ENCODE peak calls at places on chromosomes 16 and 17, in six cellular contexts. H, U, G, L, P and W are unnamed samples.
A peak's percentile ranks its signal among the peaks of the same experiment; 100 is the strongest.

GRCh38 chr16:23174622-23175021 is 7.9 kb upstream of the SCNN1G start:
- DNase-seq in H (peak; percentile 29), G (no peak), U (peak; percentile 23), L (peak; percentile 10), P (peak; percentile 3), W (peak; percentile 13)

GRCh38 chr16:7216719-7217118 is 115.9 kb upstream of the RBFOX1 start:
- DNase-seq in G (no peak), H (no peak), P (no peak), L (no peak), U (no peak), W (no peak)

GRCh38 chr17:2421315-2422147 is 20.7 kb upstream of the MNT start:
- DNase-seq in G (no peak), H (no peak), P (no peak), U (no peak), L (peak; percentile 33), W (no peak)

GRCh38 chr17:1560582-1561170 is 1.9 kb downstream of the PITPNA start:
- DNase-seq in H (no peak), U (no peak), L (no peak), G (no peak), P (no peak), W (no peak)

GRCh38 chr17:19768046-19768782 is 20.1 kb upstream of the ALDH3A1 start:
- DNase-seq in L (no peak), H (no peak), G (no peak), U (no peak), P (no peak), W (no peak)

GRCh38 chr16:19136549-19137196 is 22.9 kb downstream of the ITPRIPL2 start:
- DNase-seq in L (peak; percentile 75), H (peak; percentile 14), P (peak; percentile 59), U (peak; percentile 36), G (no peak), W (peak; percentile 25)

GRCh38 chr16:29791845-29792797 is 1.6 kb downstream of the KIF22 start:
- DNase-seq in G (no peak), H (no peak), P (no peak), U (no peak), L (no peak), W (no peak)

GRCh38 chr17:82228278-82228841 is 482 bp upstream of the SLC16A3 start:
- DNase-seq in H (no peak), L (no peak), G (no peak), P (no peak), U (no peak), W (no peak)

DNA sequence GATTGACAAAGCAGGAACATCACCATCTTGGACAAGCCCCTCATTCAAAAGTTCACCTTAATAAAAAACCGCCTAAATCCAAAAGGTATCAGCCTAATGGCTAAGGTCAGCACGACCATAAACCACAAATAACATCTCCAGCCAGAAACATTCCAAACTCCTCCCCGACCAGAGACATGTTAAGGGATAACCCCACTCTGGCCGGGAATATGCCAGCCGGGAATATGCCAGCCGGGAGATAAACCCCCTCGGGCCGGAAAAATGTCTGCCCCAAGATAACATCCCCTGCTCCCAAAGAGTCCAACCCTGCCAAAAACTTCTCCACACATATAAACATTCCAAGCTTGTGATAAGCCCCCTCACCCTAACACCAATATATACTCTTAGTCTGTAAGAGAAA is 1.4 kb downstream of the DHX33 start:
- DNase-seq in P (no peak), G (no peak), H (no peak), U (no peak), L (no peak), W (no peak)
- H3K4me3 ChIP-seq in P (peak overlapping the region; percentile 82), G (peak overlapping the region; percentile 81), H (peak overlapping the region; percentile 85), U (peak overlapping the region; percentile 93), L (peak overlapping the region; percentile 88), W (peak overlapping the region; percentile 89)

GRCh38 chr16:88640039-88640495 is 1.7 kb downstream of the IL17C start:
- DNase-seq in H (no peak), P (no peak), L (no peak), G (no peak), U (no peak), W (no peak)
- TF ChIP-seq CTCF in H (no peak), P (no peak), L (no peak), G (no peak), U (no peak), W (no peak)

DNA sequence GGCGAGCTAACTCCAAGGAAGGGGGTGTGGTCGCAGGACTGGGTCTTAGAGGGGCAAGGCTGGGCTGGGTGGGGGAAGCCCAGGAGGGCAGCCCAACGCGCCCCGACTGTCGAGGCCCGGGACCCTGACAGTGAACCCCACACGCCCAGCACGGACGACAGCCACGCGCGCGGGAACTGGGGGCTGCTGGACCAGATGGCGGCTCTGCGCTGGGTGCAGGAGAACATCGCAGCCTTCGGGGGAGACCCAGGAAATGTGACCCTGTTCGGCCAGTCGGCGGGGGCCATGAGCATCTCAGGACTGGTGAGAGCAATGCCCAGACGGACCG is 12.7 kb downstream of the CES4A start:
- DNase-seq in H (no peak), P (no peak), G (no peak), L (no peak), U (no peak), W (no peak)
- H3K4me3 ChIP-seq in H (peak overlapping the region; percentile 27), P (peak overlapping the region; percentile 40), G (peak overlapping the region; percentile 82), L (peak overlapping the region; percentile 15), U (peak overlapping the region; percentile 49), W (peak overlapping the region; percentile 35)

DNA sequence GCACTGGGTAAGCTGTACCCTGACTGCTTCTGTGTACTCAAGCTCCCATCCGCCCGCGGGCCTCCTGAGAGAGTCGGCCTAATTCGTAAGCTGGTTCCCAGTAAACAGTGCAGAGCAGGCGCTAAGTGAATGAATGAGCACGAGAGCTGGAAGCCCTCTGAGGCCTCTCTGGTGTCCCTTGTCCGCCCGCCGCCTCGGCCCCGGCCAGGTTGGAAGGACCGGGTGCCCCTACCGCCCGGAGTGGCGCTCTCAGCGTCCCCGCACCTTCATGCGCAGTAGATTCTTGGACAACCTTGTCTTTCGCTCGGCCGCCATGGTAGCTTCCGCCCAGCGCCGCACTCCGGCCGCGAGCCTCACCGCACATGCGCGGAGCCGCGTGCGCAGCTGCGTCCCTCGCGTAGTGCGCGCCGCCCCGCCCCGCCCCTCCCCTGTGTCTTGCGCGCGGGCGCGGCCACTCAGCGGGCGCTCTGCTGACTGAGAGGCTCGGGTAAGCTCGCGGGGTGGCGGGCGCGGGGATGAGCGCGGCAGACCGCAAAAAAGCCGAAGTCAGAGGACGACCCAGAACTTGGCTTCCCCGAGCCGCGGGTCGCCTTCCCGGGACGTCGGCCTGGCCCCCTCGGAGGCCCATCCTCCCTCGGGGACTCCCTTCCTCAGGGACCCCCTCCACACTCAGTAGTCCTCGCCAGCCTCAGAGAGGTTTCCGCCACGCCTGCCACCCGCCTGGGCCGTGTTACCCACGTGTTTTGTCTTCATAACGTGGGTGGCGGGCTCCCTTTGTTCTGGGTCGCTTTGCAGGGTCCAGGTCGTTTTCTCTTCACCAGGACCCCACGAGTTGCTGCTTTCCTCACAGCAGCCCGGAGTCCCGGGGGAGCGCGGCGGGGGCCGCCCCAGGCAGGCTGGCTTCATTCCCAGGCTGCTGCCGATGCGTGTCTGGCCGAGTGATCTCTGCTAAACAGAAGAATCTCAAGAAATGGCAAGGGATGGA is at the start of gene MPHOSPH6:
- DNase-seq in H (peak; percentile 93), G (peak; percentile 88), L (peak; percentile 82), P (peak; percentile 90), U (peak; percentile 72), W (peak; percentile 84)
- TF ChIP-seq CTCF in H (no peak), G (peak; percentile 15), L (no peak), P (no peak), U (peak; percentile 19), W (no peak)

GRCh38 chr16:75108792-75109731 is 7.5 kb downstream of the LDHD start:
- DNase-seq in G (peak; percentile 92), L (peak; percentile 95), H (peak; percentile 91), U (peak; percentile 98), P (peak; percentile 88), W (peak; percentile 88)
- H3K4me3 ChIP-seq in G (peak overlapping the region; percentile 38), L (no peak overlapping the region), H (no peak overlapping the region), U (no peak overlapping the region), P (no peak overlapping the region), W (no peak overlapping the region)

GRCh38 chr17:51873302-51873701 is 285.2 kb downstream of the CA10 start:
- DNase-seq in G (no peak), P (no peak), U (no peak), H (no peak), L (no peak), W (no peak)

DNA sequence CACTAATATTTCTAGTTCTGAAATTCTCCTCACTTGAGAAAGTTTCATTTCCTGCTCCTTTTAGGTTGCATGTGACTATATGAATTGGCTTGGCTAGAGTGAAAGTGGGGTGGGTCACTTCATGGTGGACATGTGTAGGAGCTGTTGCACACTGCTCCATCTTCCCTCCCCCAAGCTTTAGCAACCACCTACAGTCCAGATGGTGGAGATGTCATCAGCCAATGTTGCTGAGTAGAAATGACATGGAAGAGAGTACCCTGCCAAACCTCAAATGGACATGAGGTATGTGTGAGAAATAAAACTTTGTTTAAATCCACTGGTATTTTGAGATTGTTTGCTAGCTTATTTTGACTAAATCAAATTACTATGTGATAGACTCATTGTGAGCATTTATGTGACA is 281.5 kb downstream of the CA10 start:
- DNase-seq in L (no peak), P (no peak), U (no peak), H (no peak), G (no peak), W (no peak)
- TF ChIP-seq CTCF in L (no peak), P (no peak), U (no peak), H (no peak), G (no peak), W (no peak)

DNA sequence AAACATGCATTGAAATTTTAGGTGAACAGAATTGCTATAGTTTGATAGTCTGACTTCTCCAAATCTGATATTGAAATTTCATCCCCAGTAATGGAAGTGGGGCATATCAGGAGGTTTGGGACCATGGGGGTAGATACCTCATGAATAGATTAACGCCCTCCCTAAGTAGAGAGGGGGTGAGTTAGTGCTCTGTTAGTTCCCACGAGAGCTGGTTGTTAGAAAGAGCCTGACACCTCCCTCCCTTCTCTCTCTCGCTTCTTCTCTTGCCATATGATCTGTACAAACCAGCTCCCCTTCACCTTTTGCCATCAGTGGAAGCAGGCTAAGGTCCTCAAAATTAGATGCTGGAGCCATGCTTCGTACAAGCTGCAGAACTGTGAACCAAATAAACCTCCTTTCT is 78.8 kb downstream of the BRIP1 start:
- DNase-seq in L (no peak), U (no peak), G (no peak), H (no peak), P (no peak), W (no peak)
- H3K4me3 ChIP-seq in L (no peak overlapping the region), U (no peak overlapping the region), G (no peak overlapping the region), H (no peak overlapping the region), P (no peak overlapping the region), W (no peak overlapping the region)

GRCh38 chr16:73176577-73177013 is 128.7 kb upstream of the ZFHX3 start:
- DNase-seq in U (peak; percentile 97), H (peak; percentile 93), P (peak; percentile 95), G (no peak), L (peak; percentile 92), W (peak; percentile 95)
- TF ChIP-seq CTCF in U (peak; percentile 43), H (peak; percentile 57), P (peak; percentile 55), G (peak; percentile 30), L (peak; percentile 44), W (peak; percentile 65)

DNA sequence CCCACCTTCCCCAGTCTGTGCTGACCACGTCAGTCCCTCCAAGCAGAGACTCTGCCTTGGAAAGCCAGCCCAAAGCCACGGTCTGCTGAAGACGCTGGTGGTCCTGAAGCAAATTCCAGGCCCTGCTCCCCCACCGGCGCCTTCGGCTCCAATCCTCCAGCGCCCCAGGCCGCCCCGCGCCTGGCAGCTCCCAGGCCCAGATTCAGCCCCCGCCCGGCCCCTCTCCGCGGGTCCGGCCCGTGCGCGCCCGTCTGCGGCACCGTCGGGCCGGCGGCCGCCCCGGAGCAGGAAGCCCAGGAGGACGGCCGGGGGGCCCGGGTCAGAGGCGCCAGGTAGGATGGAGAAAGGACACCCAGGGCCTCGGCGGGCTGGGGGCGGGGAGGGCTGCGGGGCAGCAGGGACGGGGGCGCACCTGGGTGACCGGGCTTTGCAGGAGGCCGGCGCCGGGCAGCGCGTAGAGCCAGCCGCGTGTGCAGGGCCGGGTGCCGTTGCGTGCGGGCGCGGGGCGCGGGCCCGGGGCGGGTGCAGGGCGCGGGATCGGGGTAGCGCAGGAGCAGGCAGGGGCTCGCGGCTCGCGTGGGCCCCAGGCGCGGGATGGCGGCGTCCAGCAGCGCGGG is 621 bp upstream of the SLC22A31 start:
- DNase-seq in H (no peak), L (no peak), P (no peak), G (no peak), U (no peak), W (no peak)
- H3K4me3 ChIP-seq in H (no peak overlapping the region), L (no peak overlapping the region), P (no peak overlapping the region), G (no peak overlapping the region), U (no peak overlapping the region), W (peak overlapping the region; percentile 54)